ENCODE peak calls at places on chromosome 22, in eight cellular contexts. K, L, G, U, X, T, N and R are unnamed samples.

GRCh38 chr22:23281406-23282088 is 101.2 kb downstream of the BCR start:
- DNase-seq in X (peak; percentile 70), N (peak; percentile 70), K (peak; percentile 74), G (peak; percentile 67), L (peak; percentile 68), U (peak; percentile 76), T (peak; percentile 85), R (peak; percentile 58)

GRCh38 chr22:32844251-32844650 is 42.7 kb downstream of the TIMP3 start:
- DNase-seq in N (no peak), K (no peak), X (no peak), U (no peak), T (no peak), L (no peak), G (no peak), R (no peak)

GRCh38 chr22:35315855-35316745 is 16.4 kb downstream of the TOM1 start:
- DNase-seq in N (no peak), K (peak; percentile 74), X (no peak), T (no peak), L (no peak), G (no peak), U (no peak), R (no peak)

GRCh38 chr22:44307509-44308169 is 5.1 kb downstream of the SHISAL1 start:
- DNase-seq in U (no peak), X (no peak), L (peak; percentile 16), K (no peak), T (no peak), N (no peak), G (no peak), R (no peak)

GRCh38 chr22:46754110-46754799 is 8.2 kb upstream of the TBC1D22A start:
- DNase-seq in T (peak; percentile 84), U (peak; percentile 95), L (peak; percentile 99), N (no peak), G (peak; percentile 99), K (no peak), X (peak; percentile 61), R (peak; percentile 87)

GRCh38 chr22:50243704-50244419 is 961 bp downstream of the TUBGCP6 start:
- DNase-seq in L (peak; percentile 37), K (no peak), G (no peak), T (no peak), N (no peak), U (no peak), X (no peak), R (no peak)

GRCh38 chr22:49972163-49973017 is 11.8 kb downstream of the PIM3 start:
- DNase-seq in K (no peak), X (peak; percentile 83), L (no peak), N (no peak), T (no peak), U (no peak), G (no peak), R (no peak)

GRCh38 chr22:21009638-21010425 is 5.1 kb upstream of the P2RX6 start:
- DNase-seq in N (peak; percentile 36), X (no peak), U (peak; percentile 54), K (peak; percentile 38), T (peak; percentile 34), G (peak; percentile 20), L (peak; percentile 60), R (peak; percentile 23)

GRCh38 chr22:46813816-46814597 is 51.6 kb downstream of the TBC1D22A start:
- DNase-seq in X (no peak), U (peak; percentile 38), N (no peak), G (peak; percentile 67), K (no peak), T (no peak), L (peak; percentile 28), R (no peak)

GRCh38 chr22:49948958-49949913 is 11.3 kb upstream of the PIM3 start:
- DNase-seq in L (no peak), U (no peak), X (peak; percentile 93), T (no peak), N (no peak), K (no peak), G (no peak), R (no peak)

GRCh38 chr22:39530692-39531331 is 1.7 kb downstream of the RPS19BP1 start:
- DNase-seq in X (no peak), N (no peak), T (peak; percentile 92), G (peak; percentile 32), U (peak; percentile 47), L (peak; percentile 75), K (peak; percentile 60), R (no peak)

GRCh38 chr22:23062616-23063538 is 7.4 kb upstream of the GNAZ start:
- DNase-seq in G (no peak), T (no peak), N (no peak), K (no peak), X (no peak), U (no peak), L (no peak), R (no peak)

GRCh38 chr22:20918663-20919220 is 1.5 kb downstream of the CRKL start:
- DNase-seq in G (no peak), T (peak; percentile 8), K (no peak), X (no peak), N (no peak), U (no peak), L (no peak), R (no peak)

GRCh38 chr22:44108076-44108475 is 72.6 kb upstream of the PARVG start:
- DNase-seq in L (no peak), G (no peak), T (no peak), N (no peak), U (no peak), X (no peak), K (no peak), R (no peak)

GRCh38 chr22:19679476-19680099 is 34.7 kb upstream of the SEPTIN5 start:
- DNase-seq in U (peak; percentile 1), L (peak; percentile 2), T (peak; percentile 17), N (peak; percentile 10), X (peak; percentile 93), G (no peak), K (no peak), R (no peak)

GRCh38 chr22:50581950-50582561 is 593 bp downstream of the CHKB start:
- DNase-seq in K (peak; percentile 60), X (no peak), N (no peak), T (no peak), L (peak; percentile 29), G (no peak), U (peak; percentile 12), R (no peak)

GRCh38 chr22:43837666-43838065 is 24.6 kb downstream of the SULT4A1 start:
- DNase-seq in T (peak; percentile 77), K (no peak), N (no peak), L (no peak), X (no peak), G (peak; percentile 33), U (no peak), R (no peak)

DNA sequence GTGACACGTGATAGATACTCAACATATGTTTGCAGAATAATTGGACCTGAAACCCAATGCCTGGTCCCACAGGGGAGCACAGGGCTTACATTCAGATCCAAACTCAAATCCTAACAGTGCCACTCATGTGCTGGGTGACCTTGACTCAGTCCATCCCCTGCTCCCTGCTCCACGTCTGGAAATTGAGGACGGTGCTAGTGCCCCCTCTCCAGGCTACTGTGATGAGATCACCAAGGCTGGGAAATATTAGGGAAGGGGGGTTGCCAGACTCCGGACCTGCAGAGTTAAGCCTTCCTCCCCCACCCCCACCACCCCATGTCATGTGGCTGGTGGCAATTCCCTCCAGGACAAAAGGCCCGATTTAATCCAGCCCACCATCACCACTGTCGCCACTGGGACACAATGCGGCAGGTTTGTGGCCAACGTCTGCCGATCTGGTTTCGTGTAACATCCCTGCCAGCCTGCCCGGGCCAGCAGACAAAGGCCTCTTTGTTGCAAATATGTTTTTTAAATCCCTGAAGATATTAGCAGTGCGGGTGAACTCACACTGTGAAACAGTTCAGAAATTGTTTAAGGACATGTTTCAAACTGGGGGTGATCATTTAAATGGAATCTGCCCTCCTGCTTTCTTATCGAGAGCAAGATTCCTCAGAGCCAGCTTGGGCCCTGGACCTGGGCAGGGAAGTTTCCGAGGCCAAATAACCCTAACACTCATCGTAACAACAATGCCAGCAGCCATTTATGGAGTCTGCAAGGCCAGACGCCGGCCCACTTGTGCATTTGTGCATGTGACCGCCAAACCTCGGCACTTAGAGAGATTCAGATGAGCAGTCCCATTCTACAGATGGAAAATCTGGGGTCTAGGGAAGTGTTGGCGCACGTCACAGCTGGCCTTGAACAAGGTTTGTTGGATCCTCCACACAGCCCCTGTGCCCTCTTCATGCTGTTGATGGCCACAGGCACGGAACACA is 19.6 kb upstream of the MN1 start:
- DNase-seq in U (no peak), N (no peak), X (no peak), K (no peak), G (no peak), T (peak; percentile 25), L (no peak), R (no peak)
- H3K4me3 ChIP-seq in U (no peak overlapping the region), N (no peak overlapping the region), X (no peak overlapping the region), K (no peak overlapping the region), G (no peak overlapping the region), T (no peak overlapping the region), L (no peak overlapping the region), R (no peak overlapping the region)

GRCh38 chr22:45413368-45414211 is at the start of the genes RIBC2 and SMC1B:
- DNase-seq in K (peak; percentile 89), U (peak; percentile 62), T (peak; percentile 96), N (peak; percentile 89), G (peak; percentile 63), L (peak; percentile 84), X (peak; percentile 92), R (peak; percentile 50)
- H3K4me3 ChIP-seq in K (peak within 1 kb of the TSS; percentile 62), U (peak within 1 kb of the TSS; percentile 47), T (peak within 1 kb of the TSS; percentile 48), N (no peak within 1 kb of the TSS), G (peak within 1 kb of the TSS; percentile 63), L (peak within 1 kb of the TSS; percentile 46), X (peak within 1 kb of the TSS; percentile 48), R (peak within 1 kb of the TSS; percentile 57)

GRCh38 chr22:42326786-42327185 is 56.3 kb upstream of the TCF20 start:
- DNase-seq in G (no peak), U (peak; percentile 23), T (no peak), X (no peak), K (no peak), N (no peak), L (no peak), R (no peak)

GRCh38 chr22:42324566-42324965 is 54.1 kb upstream of the TCF20 start:
- DNase-seq in N (no peak), U (no peak), G (no peak), K (no peak), T (no peak), L (no peak), X (no peak), R (no peak)

GRCh38 chr22:42323971-42324370 is 53.5 kb upstream of the TCF20 start:
- DNase-seq in X (no peak), K (no peak), T (no peak), L (no peak), U (no peak), N (no peak), G (no peak), R (no peak)

GRCh38 chr22:42326301-42326700 is 55.8 kb upstream of the TCF20 start:
- DNase-seq in X (no peak), T (no peak), U (no peak), N (no peak), L (no peak), G (no peak), K (no peak), R (no peak)

GRCh38 chr22:42324991-42325710 is 54.7 kb upstream of the TCF20 start:
- DNase-seq in K (peak; percentile 23), L (no peak), T (peak; percentile 88), X (no peak), N (no peak), G (no peak), U (no peak), R (no peak)
- H3K4me3 ChIP-seq in K (no peak overlapping the region), L (no peak overlapping the region), T (no peak overlapping the region), X (no peak overlapping the region), N (no peak overlapping the region), G (no peak overlapping the region), U (no peak overlapping the region), R (no peak overlapping the region)

DNA sequence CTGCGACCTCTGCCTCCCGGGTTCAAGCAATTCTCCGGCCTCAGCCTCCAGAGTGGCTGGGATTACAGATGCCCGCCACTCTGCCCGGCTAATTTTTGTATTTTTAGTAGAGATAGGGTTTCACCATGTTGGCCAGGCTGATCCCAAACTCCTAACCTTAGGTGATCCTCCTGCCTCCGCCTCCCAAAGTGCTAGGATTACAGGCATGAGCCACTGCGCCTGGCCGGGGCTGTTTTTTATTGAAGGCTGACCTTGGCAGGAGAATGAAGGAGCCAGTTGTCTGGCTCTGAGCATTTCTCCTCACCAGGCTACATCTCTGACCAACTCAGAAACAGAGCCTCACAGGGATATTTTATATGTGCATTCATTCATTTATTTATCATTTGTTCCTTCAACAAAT is 2.3 kb downstream of the KIAA1671 start:
- DNase-seq in L (no peak), N (no peak), U (no peak), T (no peak), K (no peak), X (no peak), G (no peak), R (no peak)
- H3K4me3 ChIP-seq in L (no peak overlapping the region), N (no peak overlapping the region), U (no peak overlapping the region), T (no peak overlapping the region), K (no peak overlapping the region), X (no peak overlapping the region), G (no peak overlapping the region), R (no peak overlapping the region)